ENCODE peak calls at places on chromosomes 3 and 15, in nine cellular contexts. L, K, X, N, A, V, P, M and G are unnamed samples.

GRCh38 chr3:8891774-8892173 is 71.5 kb downstream of the RAD18 start:
- DNase-seq in L (peak; percentile 70), K (no peak), X (no peak), N (no peak), A (no peak), V (no peak), P (no peak), M (no peak), G (no peak)

GRCh38 chr3:68007621-68008226 is 353.3 kb upstream of the SUCLG2 start:
- DNase-seq in L (no peak), K (no peak), X (peak; percentile 32), N (peak; percentile 41), A (peak; percentile 13), V (no peak), P (no peak), M (peak; percentile 43), G (no peak)

GRCh38 chr3:118587037-118587741 is 447.5 kb downstream of the IGSF11 start:
- DNase-seq in L (no peak), K (no peak), X (no peak), N (peak; percentile 3), A (no peak), V (no peak), P (no peak), M (no peak), G (no peak)

GRCh38 chr3:99969133-99969532 is 145.2 kb downstream of the FILIP1L start:
- DNase-seq in L (no peak), K (no peak), X (no peak), N (no peak), A (no peak), V (no peak), P (no peak), M (no peak), G (no peak)

GRCh38 chr3:193343726-193344222 is 34.8 kb downstream of the ATP13A5 start:
- DNase-seq in L (no peak), K (no peak), X (no peak), N (no peak), A (no peak), V (no peak), P (no peak), M (no peak), G (no peak)

GRCh38 chr3:190435618-190436017 is 14.1 kb downstream of the TMEM207 start:
- DNase-seq in L (peak; percentile 66), K (no peak), X (no peak), N (no peak), A (no peak), V (no peak), P (no peak), M (no peak), G (no peak)

GRCh38 chr3:46712191-46713047 is 5.2 kb downstream of the PRSS50 start:
- DNase-seq in L (no peak), K (no peak), X (no peak), N (no peak), A (no peak), V (no peak), P (no peak), M (no peak), G (peak; percentile 34)

GRCh38 chr15:60372223-60372622 is 25.6 kb downstream of the ANXA2 start:
- DNase-seq in L (no peak), K (no peak), X (no peak), N (no peak), A (no peak), V (no peak), P (no peak), M (no peak), G (no peak)

GRCh38 chr3:23219552-23219951 is 16.4 kb downstream of the UBE2E2 start:
- DNase-seq in L (no peak), K (no peak), X (no peak), N (no peak), A (no peak), V (peak; percentile 22), P (no peak), M (no peak), G (no peak)

GRCh38 chr3:119206611-119207511 is 33.5 kb downstream of the UPK1B start:
- DNase-seq in L (no peak), K (no peak), X (no peak), N (peak; percentile 8), A (no peak), V (no peak), P (no peak), M (no peak), G (no peak)

GRCh38 chr3:62445267-62445666 is 71.9 kb upstream of the FEZF2 start:
- DNase-seq in L (peak; percentile 21), K (no peak), X (peak; percentile 5), N (no peak), A (no peak), V (peak; percentile 6), P (no peak), M (no peak), G (no peak)

GRCh38 chr15:32096867-32097266 is 66.6 kb downstream of the CHRNA7 start:
- DNase-seq in L (no peak), K (no peak), X (no peak), N (no peak), A (peak; percentile 78), V (no peak), P (no peak), M (no peak), G (no peak)

GRCh38 chr3:184639351-184639750 is 72.5 kb downstream of the MAGEF1 start:
- DNase-seq in L (no peak), K (no peak), X (no peak), N (no peak), A (peak; percentile 49), V (no peak), P (no peak), M (no peak), G (no peak)

GRCh38 chr3:130896101-130896500 is 2.2 kb downstream of the ATP2C1 start:
- DNase-seq in L (no peak), K (peak; percentile 12), X (no peak), N (no peak), A (no peak), V (peak; percentile 56), P (no peak), M (no peak), G (no peak)

GRCh38 chr15:98272586-98272985 is 312.1 kb downstream of the ARRDC4 start:
- DNase-seq in L (no peak), K (no peak), X (no peak), N (no peak), A (no peak), V (no peak), P (no peak), M (no peak), G (no peak)

GRCh38 chr3:85360742-85361387 is 402.1 kb downstream of the CADM2 start:
- DNase-seq in L (peak; percentile 14), K (peak; percentile 53), X (peak; percentile 74), N (peak; percentile 69), A (peak; percentile 79), V (peak; percentile 28), P (no peak), M (peak; percentile 63), G (no peak)

DNA sequence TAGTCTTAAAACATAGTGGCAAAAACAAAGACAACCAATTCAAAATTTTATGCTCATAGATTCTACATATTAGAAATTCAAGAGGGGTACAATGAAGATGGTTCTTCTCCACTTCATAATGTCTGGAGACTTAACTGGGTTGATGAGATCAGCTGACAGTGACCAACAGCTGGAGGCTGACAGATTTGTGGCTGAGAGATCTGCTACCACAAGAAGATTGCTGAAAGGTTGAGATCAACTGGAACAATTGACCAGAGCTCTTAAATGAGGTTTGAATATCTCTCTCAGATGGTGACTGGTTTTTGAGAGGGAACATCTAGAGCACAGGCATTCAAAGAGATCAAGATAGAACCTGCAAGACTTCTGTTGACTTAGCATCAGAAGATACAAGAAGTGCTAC is 254.1 kb upstream of the ARPP21 start:
- DNase-seq in L (no peak), K (no peak), X (no peak), N (no peak), A (no peak), V (no peak), P (no peak), M (no peak), G (no peak)
- TF ChIP-seq CTCF in L (no peak), K (no peak), X (no peak), N (no peak), A (no peak), V (no peak), P (no peak), M (no peak), G (no peak)

GRCh38 chr3:20039765-20040475 is at the start of gene KAT2B:
- DNase-seq in L (peak; percentile 35), K (peak; percentile 36), X (peak; percentile 91), N (peak; percentile 91), A (peak; percentile 73), V (peak; percentile 90), P (no peak), M (peak; percentile 76), G (peak; percentile 58)

GRCh38 chr3:20039082-20039764 is 1.0 kb upstream of the KAT2B start:
- DNase-seq in L (no peak), K (no peak), X (no peak), N (peak; percentile 19), A (no peak), V (peak; percentile 38), P (no peak), M (no peak), G (no peak)

GRCh38 chr3:20035019-20035418 is 5.2 kb upstream of the KAT2B start:
- DNase-seq in L (no peak), K (no peak), X (no peak), N (no peak), A (no peak), V (no peak), P (no peak), M (no peak), G (no peak)

GRCh38 chr3:20038679-20039078 is 1.6 kb upstream of the KAT2B start:
- DNase-seq in L (no peak), K (no peak), X (no peak), N (no peak), A (no peak), V (no peak), P (no peak), M (no peak), G (no peak)

GRCh38 chr3:20037255-20037996 is 2.8 kb upstream of the KAT2B start:
- DNase-seq in L (no peak), K (no peak), X (no peak), N (no peak), A (no peak), V (no peak), P (no peak), M (no peak), G (no peak)
- TF ChIP-seq CTCF in L (no peak), K (no peak), X (no peak), N (peak; percentile 3), A (no peak), V (no peak), P (peak; percentile 31), M (no peak), G (peak; percentile 61)

DNA sequence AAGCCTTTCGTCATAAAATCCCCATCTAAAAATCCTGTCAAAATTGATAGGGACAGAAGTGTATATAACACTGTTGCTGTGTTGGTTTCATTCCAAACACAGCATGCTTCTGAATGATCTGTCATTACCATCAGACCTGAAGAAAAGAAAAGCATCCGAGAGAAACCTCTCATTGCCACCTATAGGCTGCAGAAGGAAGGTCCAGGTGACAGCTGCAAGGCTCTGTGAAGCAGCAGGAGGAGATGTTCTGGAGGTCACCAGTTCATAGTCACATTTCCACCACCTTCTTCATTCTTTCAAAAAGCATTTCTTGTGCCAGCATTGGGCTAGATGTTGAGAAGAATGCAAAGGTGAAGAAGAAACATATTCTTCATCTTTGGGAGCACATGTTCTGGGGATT is 503.7 kb upstream of the NR2F2 start:
- DNase-seq in L (no peak), K (no peak), X (peak; percentile 17), N (no peak), A (no peak), V (peak; percentile 44), P (no peak), M (no peak), G (no peak)
- TF ChIP-seq CTCF in L (peak; percentile 9), K (peak; percentile 44), X (peak; percentile 21), N (no peak), A (no peak), V (peak; percentile 37), P (peak; percentile 40), M (no peak), G (peak; percentile 55)

GRCh38 chr3:60755094-60755493 is 496.2 kb downstream of the FHIT start:
- DNase-seq in L (no peak), K (no peak), X (no peak), N (peak; percentile 56), A (peak; percentile 59), V (peak; percentile 8), P (no peak), M (peak; percentile 40), G (no peak)
- TF ChIP-seq CTCF in L (no peak), K (peak; percentile 53), X (no peak), N (no peak), A (peak; percentile 79), V (peak; percentile 28), P (peak; percentile 43), M (peak; percentile 28), G (no peak)